ENCODE peak calls at places on chromosomes 13 and 19, in five cellular contexts. One of them, this sample, is unnamed.

GRCh38 chr13:80341771-80342271 is 895 bp upstream of the SPRY2 start:
- DNase-seq in NCI-H1105: no peak
- DNase-seq in stimulated activated naive CD8-positive, alpha-beta T cell treated with anti-CD3 and anti-CD28 coated beads, Interleukin-15, Interleukin-2, amounts not matched to agents 100 U/mL and 50 U/mL, for 24 hours: peak
- DNase-seq in T-cell: no peak
- DNase-seq in SW 1271: peak
- DNase-seq in this sample: no peak

GRCh38 chr13:24734951-24735350 is 29.0 kb upstream of the RNF17 start:
- DNase-seq in NCI-H1105: no peak
- DNase-seq in T-cell: no peak
- DNase-seq in SW 1271: no peak
- DNase-seq in stimulated activated naive CD8-positive, alpha-beta T cell treated with anti-CD3 and anti-CD28 coated beads, Interleukin-15, Interleukin-2, amounts not matched to agents 100 U/mL and 50 U/mL, for 24 hours: no peak
- DNase-seq in this sample: no peak

GRCh38 chr13:112146073-112146360 is 79.1 kb downstream of the SOX1 start:
- DNase-seq in T-cell: no peak
- DNase-seq in SW 1271: no peak
- DNase-seq in stimulated activated naive CD8-positive, alpha-beta T cell treated with anti-CD3 and anti-CD28 coated beads, Interleukin-15, Interleukin-2, amounts not matched to agents 100 U/mL and 50 U/mL, for 24 hours: no peak
- DNase-seq in NCI-H1105: no peak
- DNase-seq in this sample: no peak

GRCh38 chr19:8335343-8336071 is 7.6 kb downstream of the KANK3 start:
- DNase-seq in T-cell: no peak
- DNase-seq in SW 1271: no peak
- DNase-seq in stimulated activated naive CD8-positive, alpha-beta T cell treated with anti-CD3 and anti-CD28 coated beads, Interleukin-15, Interleukin-2, amounts not matched to agents 100 U/mL and 50 U/mL, for 24 hours: peak
- DNase-seq in NCI-H1105: no peak
- DNase-seq in this sample: no peak

GRCh38 chr13:29594710-29595379 is 643 bp downstream of the SLC7A1 start:
- DNase-seq in SW 1271: peak
- DNase-seq in stimulated activated naive CD8-positive, alpha-beta T cell treated with anti-CD3 and anti-CD28 coated beads, Interleukin-15, Interleukin-2, amounts not matched to agents 100 U/mL and 50 U/mL, for 24 hours: peak
- DNase-seq in T-cell: peak
- DNase-seq in NCI-H1105: no peak
- DNase-seq in this sample: peak

GRCh38 chr19:955803-956746 is 28.1 kb upstream of the WDR18 start:
- DNase-seq in stimulated activated naive CD8-positive, alpha-beta T cell treated with anti-CD3 and anti-CD28 coated beads, Interleukin-15, Interleukin-2, amounts not matched to agents 100 U/mL and 50 U/mL, for 24 hours: no peak
- DNase-seq in SW 1271: no peak
- DNase-seq in T-cell: no peak
- DNase-seq in NCI-H1105: no peak
- DNase-seq in this sample: no peak

GRCh38 chr19:14782978-14783545 is 4.7 kb upstream of the ADGRE2 start:
- DNase-seq in NCI-H1105: no peak
- DNase-seq in SW 1271: no peak
- DNase-seq in T-cell: no peak
- DNase-seq in stimulated activated naive CD8-positive, alpha-beta T cell treated with anti-CD3 and anti-CD28 coated beads, Interleukin-15, Interleukin-2, amounts not matched to agents 100 U/mL and 50 U/mL, for 24 hours: no peak
- DNase-seq in this sample: no peak

GRCh38 chr19:34236035-34236793 is 18.1 kb upstream of the GARRE1 start:
- DNase-seq in SW 1271: no peak
- DNase-seq in stimulated activated naive CD8-positive, alpha-beta T cell treated with anti-CD3 and anti-CD28 coated beads, Interleukin-15, Interleukin-2, amounts not matched to agents 100 U/mL and 50 U/mL, for 24 hours: no peak
- DNase-seq in T-cell: no peak
- DNase-seq in NCI-H1105: no peak
- DNase-seq in this sample: no peak

GRCh38 chr19:29714371-29714952 is 599 bp downstream of the C19orf12 start:
- DNase-seq in SW 1271: no peak
- DNase-seq in stimulated activated naive CD8-positive, alpha-beta T cell treated with anti-CD3 and anti-CD28 coated beads, Interleukin-15, Interleukin-2, amounts not matched to agents 100 U/mL and 50 U/mL, for 24 hours: no peak
- DNase-seq in NCI-H1105: no peak
- DNase-seq in T-cell: peak
- DNase-seq in this sample: no peak

GRCh38 chr13:64446372-64446771 is 2783.8 kb downstream of the PCDH9 start:
- DNase-seq in NCI-H1105: no peak
- DNase-seq in T-cell: no peak
- DNase-seq in SW 1271: peak
- DNase-seq in stimulated activated naive CD8-positive, alpha-beta T cell treated with anti-CD3 and anti-CD28 coated beads, Interleukin-15, Interleukin-2, amounts not matched to agents 100 U/mL and 50 U/mL, for 24 hours: no peak
- DNase-seq in this sample: no peak

GRCh38 chr13:110129076-110129475 is 177.9 kb downstream of the COL4A1 start:
- DNase-seq in SW 1271: no peak
- DNase-seq in T-cell: no peak
- DNase-seq in NCI-H1105: no peak
- DNase-seq in stimulated activated naive CD8-positive, alpha-beta T cell treated with anti-CD3 and anti-CD28 coated beads, Interleukin-15, Interleukin-2, amounts not matched to agents 100 U/mL and 50 U/mL, for 24 hours: no peak
- DNase-seq in this sample: no peak

GRCh38 chr13:58655086-58655485 is 1023.5 kb downstream of the PCDH17 start:
- DNase-seq in NCI-H1105: no peak
- DNase-seq in T-cell: no peak
- DNase-seq in SW 1271: no peak
- DNase-seq in stimulated activated naive CD8-positive, alpha-beta T cell treated with anti-CD3 and anti-CD28 coated beads, Interleukin-15, Interleukin-2, amounts not matched to agents 100 U/mL and 50 U/mL, for 24 hours: no peak
- DNase-seq in this sample: no peak

GRCh38 chr13:109941951-109942350 is 155.6 kb upstream of the IRS2 start:
- DNase-seq in SW 1271: no peak
- DNase-seq in stimulated activated naive CD8-positive, alpha-beta T cell treated with anti-CD3 and anti-CD28 coated beads, Interleukin-15, Interleukin-2, amounts not matched to agents 100 U/mL and 50 U/mL, for 24 hours: no peak
- DNase-seq in T-cell: no peak
- DNase-seq in NCI-H1105: no peak
- DNase-seq in this sample: no peak

GRCh38 chr19:40598121-40598917 is 2.9 kb upstream of the LTBP4 start:
- DNase-seq in T-cell: peak
- DNase-seq in stimulated activated naive CD8-positive, alpha-beta T cell treated with anti-CD3 and anti-CD28 coated beads, Interleukin-15, Interleukin-2, amounts not matched to agents 100 U/mL and 50 U/mL, for 24 hours: peak
- DNase-seq in SW 1271: peak
- DNase-seq in NCI-H1105: peak
- DNase-seq in this sample: peak

GRCh38 chr13:49329831-49330545 is 82.3 kb downstream of the CDADC1 start:
- DNase-seq in SW 1271: no peak
- DNase-seq in NCI-H1105: no peak
- DNase-seq in T-cell: no peak
- DNase-seq in stimulated activated naive CD8-positive, alpha-beta T cell treated with anti-CD3 and anti-CD28 coated beads, Interleukin-15, Interleukin-2, amounts not matched to agents 100 U/mL and 50 U/mL, for 24 hours: no peak
- DNase-seq in this sample: no peak

GRCh38 chr13:74253161-74253560 is 119.0 kb upstream of the KLF12 start:
- DNase-seq in SW 1271: no peak
- DNase-seq in T-cell: no peak
- DNase-seq in stimulated activated naive CD8-positive, alpha-beta T cell treated with anti-CD3 and anti-CD28 coated beads, Interleukin-15, Interleukin-2, amounts not matched to agents 100 U/mL and 50 U/mL, for 24 hours: no peak
- DNase-seq in NCI-H1105: no peak
- DNase-seq in this sample: no peak

GRCh38 chr19:32200312-32201038 is 144.9 kb upstream of the ZNF507 start:
- DNase-seq in SW 1271: no peak
- DNase-seq in stimulated activated naive CD8-positive, alpha-beta T cell treated with anti-CD3 and anti-CD28 coated beads, Interleukin-15, Interleukin-2, amounts not matched to agents 100 U/mL and 50 U/mL, for 24 hours: no peak
- DNase-seq in NCI-H1105: no peak
- DNase-seq in T-cell: no peak
- DNase-seq in this sample: no peak

GRCh38 chr13:50993371-50993770 is 83.8 kb downstream of the RNASEH2B start:
- DNase-seq in NCI-H1105: no peak
- DNase-seq in SW 1271: no peak
- DNase-seq in stimulated activated naive CD8-positive, alpha-beta T cell treated with anti-CD3 and anti-CD28 coated beads, Interleukin-15, Interleukin-2, amounts not matched to agents 100 U/mL and 50 U/mL, for 24 hours: no peak
- DNase-seq in T-cell: no peak
- DNase-seq in this sample: no peak

GRCh38 chr13:110419391-110419791 is 112.3 kb downstream of the COL4A2 start:
- DNase-seq in stimulated activated naive CD8-positive, alpha-beta T cell treated with anti-CD3 and anti-CD28 coated beads, Interleukin-15, Interleukin-2, amounts not matched to agents 100 U/mL and 50 U/mL, for 24 hours: no peak
- DNase-seq in NCI-H1105: no peak
- DNase-seq in T-cell: no peak
- DNase-seq in SW 1271: no peak
- DNase-seq in this sample: no peak

GRCh38 chr19:19230505-19230904 is 18.7 kb downstream of the NCAN start:
- DNase-seq in SW 1271: no peak
- DNase-seq in stimulated activated naive CD8-positive, alpha-beta T cell treated with anti-CD3 and anti-CD28 coated beads, Interleukin-15, Interleukin-2, amounts not matched to agents 100 U/mL and 50 U/mL, for 24 hours: no peak
- DNase-seq in NCI-H1105: no peak
- DNase-seq in T-cell: no peak
- DNase-seq in this sample: no peak

GRCh38 chr19:16359074-16359473 is 34.4 kb downstream of the KLF2 start:
- DNase-seq in T-cell: no peak
- DNase-seq in SW 1271: no peak
- DNase-seq in stimulated activated naive CD8-positive, alpha-beta T cell treated with anti-CD3 and anti-CD28 coated beads, Interleukin-15, Interleukin-2, amounts not matched to agents 100 U/mL and 50 U/mL, for 24 hours: no peak
- DNase-seq in NCI-H1105: no peak
- DNase-seq in this sample: no peak

GRCh38 chr13:80612804-80613203 is 271.9 kb upstream of the SPRY2 start:
- DNase-seq in T-cell: no peak
- DNase-seq in stimulated activated naive CD8-positive, alpha-beta T cell treated with anti-CD3 and anti-CD28 coated beads, Interleukin-15, Interleukin-2, amounts not matched to agents 100 U/mL and 50 U/mL, for 24 hours: no peak
- DNase-seq in SW 1271: no peak
- DNase-seq in NCI-H1105: no peak
- DNase-seq in this sample: no peak